ENCODE peak calls at places on chromosomes 5 and 9, in eight cellular contexts. Q is prostate gland, R is OCI-LY7, T is transverse colon, P is neural progenitor cell, M is AG04450, C is cardiac muscle cell, F is keratinocyte. Z is an unnamed sample.

GRCh38 chr5:159231167-159231566 is 21.8 kb upstream of the RNF145 start:
- DNase-seq in F (no peak), R (no peak), C (peak; percentile 86), T (no peak), M (no peak), P (no peak), Q (no peak), Z (no peak)

GRCh38 chr5:171858303-171858702 is 72.7 kb downstream of the SMIM23 start:
- DNase-seq in Q (no peak), R (peak; percentile 22), M (no peak), C (peak; percentile 34), F (no peak), T (no peak), P (peak; percentile 28), Z (no peak)

GRCh38 chr5:123089971-123090640 is 1.1 kb downstream of the PRDM6 start:
- DNase-seq in R (no peak), F (no peak), P (peak; percentile 79), M (no peak), T (no peak), C (peak; percentile 62), Q (no peak), Z (peak; percentile 20)

GRCh38 chr5:58497956-58498942 is 7.0 kb downstream of the GAPT start:
- DNase-seq in T (peak; percentile 29), C (peak; percentile 67), P (peak; percentile 46), R (no peak), F (no peak), Q (no peak), M (peak; percentile 6), Z (no peak)

GRCh38 chr5:113047234-113047633 is 70.6 kb downstream of the DCP2 start:
- DNase-seq in T (no peak), R (no peak), P (no peak), C (peak; percentile 58), M (no peak), F (peak; percentile 67), Q (no peak), Z (no peak)

GRCh38 chr9:137326436-137327060 is 24.5 kb upstream of the NRARP start:
- DNase-seq in P (no peak), T (no peak), F (no peak), C (no peak), M (no peak), R (peak; percentile 36), Q (no peak), Z (no peak)

GRCh38 chr5:116574682-116575634 is at the start of gene SEMA6A:
- DNase-seq in C (peak; percentile 91), P (peak; percentile 97), M (peak; percentile 44), R (no peak), F (peak; percentile 62), T (peak; percentile 96), Q (peak; percentile 76), Z (peak; percentile 92)

GRCh38 chr5:113806823-113807222 is 293.3 kb downstream of the YTHDC2 start:
- DNase-seq in R (no peak), T (no peak), P (peak; percentile 11), F (no peak), M (no peak), C (peak; percentile 39), Q (no peak), Z (no peak)

GRCh38 chr5:56498759-56499395 is 265.7 kb upstream of the ANKRD55 start:
- DNase-seq in T (no peak), R (no peak), M (no peak), F (no peak), Q (no peak), P (no peak), C (no peak), Z (no peak)

GRCh38 chr9:130356033-130356432 is 88.7 kb upstream of the ASS1 start:
- DNase-seq in Q (no peak), T (no peak), R (no peak), F (no peak), M (no peak), P (no peak), C (no peak), Z (no peak)

GRCh38 chr9:12851331-12851730 is 76.5 kb downstream of the LURAP1L start:
- DNase-seq in F (no peak), Q (no peak), P (no peak), M (no peak), C (no peak), T (no peak), R (no peak), Z (no peak)

GRCh38 chr5:149363345-149363744 is 5.5 kb downstream of the PCYOX1L start:
- DNase-seq in Q (no peak), T (no peak), C (no peak), P (no peak), M (no peak), F (no peak), R (no peak), Z (no peak)

GRCh38 chr5:158976035-158976434 is 123.7 kb downstream of the EBF1 start:
- DNase-seq in T (no peak), C (peak; percentile 87), M (peak; percentile 39), P (peak; percentile 21), F (peak; percentile 15), R (no peak), Q (no peak), Z (no peak)

GRCh38 chr9:133998915-133999580 is 6.9 kb upstream of the VAV2 start:
- DNase-seq in F (no peak), M (no peak), P (no peak), T (no peak), C (peak; percentile 41), Q (no peak), R (no peak), Z (no peak)

GRCh38 chr5:159324097-159324760 is 6.1 kb downstream of the IL12B start:
- DNase-seq in R (no peak), Q (no peak), F (no peak), T (no peak), P (no peak), C (peak; percentile 27), M (peak; percentile 72), Z (no peak)

GRCh38 chr5:151770383-151771258 is 1.1 kb upstream of the G3BP1 start:
- DNase-seq in R (peak; percentile 87), T (peak; percentile 65), P (peak; percentile 88), Q (peak; percentile 36), M (no peak), F (no peak), C (peak; percentile 91), Z (peak; percentile 82)
- H3K27ac ChIP-seq in R (peak overlapping the region; percentile 87), T (peak overlapping the region; percentile 97), P (peak overlapping the region; percentile 95), Q (peak overlapping the region; percentile 92), M (peak overlapping the region; percentile 95), F (peak overlapping the region; percentile 76), C (peak overlapping the region; percentile 91), Z (peak overlapping the region; percentile 99)

GRCh38 chr9:124537926-124538325 is 30.7 kb upstream of the NR5A1 start:
- DNase-seq in F (no peak), M (no peak), Q (no peak), R (no peak), T (peak; percentile 30), C (no peak), P (no peak), Z (no peak)

GRCh38 chr9:124535846-124536245 is 28.6 kb upstream of the NR5A1 start:
- DNase-seq in R (no peak), T (no peak), Q (no peak), M (no peak), P (no peak), C (no peak), F (no peak), Z (no peak)

GRCh38 chr9:124531115-124531514 is 23.9 kb upstream of the NR5A1 start:
- DNase-seq in R (no peak), P (no peak), T (no peak), C (no peak), Q (no peak), M (no peak), F (no peak), Z (no peak)

GRCh38 chr9:124530216-124530615 is 23.0 kb upstream of the NR5A1 start:
- DNase-seq in C (no peak), T (no peak), P (no peak), M (no peak), Q (no peak), F (no peak), R (no peak), Z (no peak)

DNA sequence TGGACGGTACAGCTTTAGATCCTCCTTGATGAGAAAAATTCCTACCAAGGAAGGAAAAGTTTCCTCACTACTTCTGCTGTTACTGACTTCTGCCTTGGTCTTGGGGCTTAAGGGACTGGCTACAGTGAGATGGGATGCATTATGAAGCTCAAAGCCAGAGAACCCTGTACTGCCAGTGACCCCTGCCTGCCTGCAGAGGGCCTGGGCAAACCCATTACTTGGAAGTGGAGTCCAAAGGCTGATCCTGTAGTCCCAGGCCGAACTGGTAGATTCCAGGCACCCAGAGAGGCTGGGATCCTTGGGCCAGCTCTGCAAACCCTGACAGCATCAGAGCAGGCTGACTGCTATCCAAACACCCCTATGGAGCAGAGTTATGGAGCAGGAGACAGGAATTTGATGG is 25.7 kb upstream of the NR5A1 start:
- DNase-seq in C (no peak), F (no peak), P (no peak), M (no peak), R (no peak), Q (no peak), T (no peak), Z (no peak)
- TF ChIP-seq CTCF in C (no peak), F (no peak), P (no peak), M (no peak), R (no peak), Q (no peak), T (no peak), Z (no peak)

GRCh38 chr9:75488082-75488713 is 399.9 kb downstream of the OSTF1 start:
- DNase-seq in F (no peak), Q (no peak), T (no peak), C (no peak), M (no peak), R (no peak), P (peak; percentile 18), Z (peak; percentile 16)

GRCh38 chr9:75490326-75490725 is 400.1 kb upstream of the PCSK5 start:
- DNase-seq in R (no peak), T (no peak), Q (no peak), P (no peak), C (no peak), M (no peak), F (no peak), Z (no peak)

GRCh38 chr9:75483636-75484035 is 395.3 kb downstream of the OSTF1 start:
- DNase-seq in Q (no peak), M (no peak), C (no peak), R (no peak), T (no peak), F (no peak), P (no peak), Z (no peak)

GRCh38 chr9:75491533-75491932 is 398.9 kb upstream of the PCSK5 start:
- DNase-seq in C (no peak), F (no peak), M (no peak), T (no peak), R (no peak), Q (no peak), P (no peak), Z (no peak)

DNA sequence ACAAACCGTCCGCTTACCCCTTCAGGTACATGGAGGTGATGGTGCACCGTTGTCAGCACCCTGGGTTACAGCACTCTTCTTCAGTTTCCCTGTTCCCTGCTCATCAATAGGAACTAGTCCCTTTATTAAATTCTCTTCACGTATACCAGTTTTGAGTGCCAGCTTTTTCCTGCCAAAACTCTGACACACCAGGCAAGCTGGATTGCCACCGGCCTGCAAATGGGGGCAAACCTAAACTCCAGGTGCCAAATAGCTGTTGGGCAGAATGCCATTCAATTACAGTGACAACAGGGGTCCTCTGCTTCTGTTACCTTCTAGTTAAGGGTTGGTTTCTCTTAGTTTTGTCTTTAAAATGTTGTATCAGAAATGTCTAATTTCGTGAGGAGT is 400.4 kb downstream of the OSTF1 start:
- DNase-seq in M (no peak), T (no peak), P (no peak), R (no peak), C (no peak), F (no peak), Q (no peak), Z (no peak)
- H3K27ac ChIP-seq in M (no peak overlapping the region), T (no peak overlapping the region), P (no peak overlapping the region), R (no peak overlapping the region), C (no peak overlapping the region), F (no peak overlapping the region), Q (no peak overlapping the region), Z (peak overlapping the region; percentile 26)

GRCh38 chr5:131514316-131515275 is 120.4 kb downstream of the RAPGEF6 start:
- DNase-seq in M (no peak), P (no peak), F (no peak), C (no peak), R (no peak), Q (no peak), T (no peak), Z (no peak)
- TF ChIP-seq CTCF in M (peak; percentile 36), P (no peak), F (no peak), C (no peak), R (no peak), Q (no peak), T (no peak), Z (peak; percentile 19)